ENCODE peak calls at places on chromosomes 4 and X, in five cellular contexts. One of them, this sample, is unnamed.
A peak's percentile ranks its signal among the peaks of the same experiment; 100 is the strongest.

GRCh38 chr4:142656178-142656577 is 189.9 kb downstream of the INPP4B start:
- DNase-seq in nephron progenitor cell: peak; percentile 35
- DNase-seq in GM12865: no peak
- DNase-seq in NCI-H524 treated with DMSO at 0.1 percent for 48 hours: no peak
- DNase-seq in hepatic stellate cell: no peak
- DNase-seq in this sample: no peak

GRCh38 chr4:26199566-26199965 is 121.2 kb upstream of the RBPJ start:
- DNase-seq in nephron progenitor cell: no peak
- DNase-seq in GM12865: no peak
- DNase-seq in NCI-H524 treated with DMSO at 0.1 percent for 48 hours: no peak
- DNase-seq in hepatic stellate cell: no peak
- DNase-seq in this sample: no peak

GRCh38 chr4:182124359-182124758 is 118.8 kb upstream of the TENM3 start:
- DNase-seq in nephron progenitor cell: no peak
- DNase-seq in GM12865: no peak
- DNase-seq in NCI-H524 treated with DMSO at 0.1 percent for 48 hours: no peak
- DNase-seq in hepatic stellate cell: no peak
- DNase-seq in this sample: no peak

GRCh38 chrX:7574325-7574724 is 268.6 kb upstream of the VCX start:
- DNase-seq in nephron progenitor cell: peak; percentile 53
- DNase-seq in GM12865: no peak
- DNase-seq in NCI-H524 treated with DMSO at 0.1 percent for 48 hours: no peak
- DNase-seq in hepatic stellate cell: no peak
- DNase-seq in this sample: no peak

GRCh38 chr4:11765849-11766453 is 337.3 kb upstream of the HS3ST1 start:
- DNase-seq in nephron progenitor cell: peak; percentile 30
- DNase-seq in GM12865: peak; percentile 52
- DNase-seq in NCI-H524 treated with DMSO at 0.1 percent for 48 hours: no peak
- DNase-seq in hepatic stellate cell: no peak
- DNase-seq in this sample: no peak

GRCh38 chrX:40423299-40423698 is 157.5 kb upstream of the ATP6AP2 start:
- DNase-seq in nephron progenitor cell: no peak
- DNase-seq in GM12865: peak; percentile 24
- DNase-seq in NCI-H524 treated with DMSO at 0.1 percent for 48 hours: no peak
- DNase-seq in hepatic stellate cell: no peak
- DNase-seq in this sample: peak; percentile 6

GRCh38 chr4:10403633-10404445 is 53.4 kb downstream of the ZNF518B start:
- DNase-seq in nephron progenitor cell: no peak
- DNase-seq in GM12865: peak; percentile 20
- DNase-seq in NCI-H524 treated with DMSO at 0.1 percent for 48 hours: no peak
- DNase-seq in hepatic stellate cell: peak; percentile 36
- DNase-seq in this sample: peak; percentile 16

GRCh38 chr4:174559894-174560293 is 37.6 kb upstream of the HPGD start:
- DNase-seq in nephron progenitor cell: no peak
- DNase-seq in GM12865: no peak
- DNase-seq in NCI-H524 treated with DMSO at 0.1 percent for 48 hours: no peak
- DNase-seq in hepatic stellate cell: no peak
- DNase-seq in this sample: no peak

GRCh38 chrX:126900937-126901336 is 81.4 kb downstream of the PRR32 start:
- DNase-seq in nephron progenitor cell: no peak
- DNase-seq in GM12865: no peak
- DNase-seq in NCI-H524 treated with DMSO at 0.1 percent for 48 hours: no peak
- DNase-seq in hepatic stellate cell: no peak
- DNase-seq in this sample: no peak

GRCh38 chr4:172962564-172963353 is 205.9 kb upstream of the GALNT7 start:
- DNase-seq in nephron progenitor cell: no peak
- DNase-seq in GM12865: no peak
- DNase-seq in NCI-H524 treated with DMSO at 0.1 percent for 48 hours: no peak
- DNase-seq in hepatic stellate cell: peak; percentile 26
- DNase-seq in this sample: peak; percentile 93

GRCh38 chr4:119218093-119218492 is 5.6 kb downstream of the USP53 start:
- DNase-seq in nephron progenitor cell: no peak
- DNase-seq in GM12865: no peak
- DNase-seq in NCI-H524 treated with DMSO at 0.1 percent for 48 hours: no peak
- DNase-seq in hepatic stellate cell: no peak
- DNase-seq in this sample: no peak

GRCh38 chr4:81648576-81649272 is 177.0 kb upstream of the RASGEF1B start:
- DNase-seq in nephron progenitor cell: no peak
- DNase-seq in GM12865: peak; percentile 49
- DNase-seq in NCI-H524 treated with DMSO at 0.1 percent for 48 hours: no peak
- DNase-seq in hepatic stellate cell: no peak
- DNase-seq in this sample: no peak

GRCh38 chr4:8144359-8144758 is 14.3 kb downstream of the ABLIM2 start:
- DNase-seq in nephron progenitor cell: no peak
- DNase-seq in GM12865: no peak
- DNase-seq in NCI-H524 treated with DMSO at 0.1 percent for 48 hours: no peak
- DNase-seq in hepatic stellate cell: no peak
- DNase-seq in this sample: no peak

GRCh38 chr4:71206763-71207162 is 132.1 kb upstream of the SLC4A4 start:
- DNase-seq in nephron progenitor cell: no peak
- DNase-seq in GM12865: no peak
- DNase-seq in NCI-H524 treated with DMSO at 0.1 percent for 48 hours: no peak
- DNase-seq in hepatic stellate cell: no peak
- DNase-seq in this sample: no peak

GRCh38 chrX:109345866-109346265 is 136.0 kb downstream of the GUCY2F start:
- DNase-seq in nephron progenitor cell: no peak
- DNase-seq in GM12865: no peak
- DNase-seq in NCI-H524 treated with DMSO at 0.1 percent for 48 hours: no peak
- DNase-seq in hepatic stellate cell: no peak
- DNase-seq in this sample: no peak

GRCh38 chrX:68936608-68937007 is 107.8 kb downstream of the EFNB1 start:
- DNase-seq in nephron progenitor cell: no peak
- DNase-seq in GM12865: no peak
- DNase-seq in NCI-H524 treated with DMSO at 0.1 percent for 48 hours: no peak
- DNase-seq in hepatic stellate cell: peak; percentile 77
- DNase-seq in this sample: no peak

GRCh38 chr4:48223633-48224295 is 45.9 kb downstream of the TEC start:
- DNase-seq in nephron progenitor cell: no peak
- DNase-seq in GM12865: no peak
- DNase-seq in NCI-H524 treated with DMSO at 0.1 percent for 48 hours: no peak
- DNase-seq in hepatic stellate cell: no peak
- DNase-seq in this sample: no peak

GRCh38 chrX:118396113-118396512 is 50.2 kb downstream of the WDR44 start:
- DNase-seq in nephron progenitor cell: no peak
- DNase-seq in GM12865: no peak
- DNase-seq in NCI-H524 treated with DMSO at 0.1 percent for 48 hours: no peak
- DNase-seq in hepatic stellate cell: no peak
- DNase-seq in this sample: no peak

GRCh38 chr4:173317003-173317402 is 17.2 kb downstream of the HMGB2 start:
- DNase-seq in nephron progenitor cell: no peak
- DNase-seq in GM12865: no peak
- DNase-seq in NCI-H524 treated with DMSO at 0.1 percent for 48 hours: no peak
- DNase-seq in hepatic stellate cell: no peak
- DNase-seq in this sample: no peak

GRCh38 chr4:85474818-85475630 is at the start of gene ARHGAP24:
- DNase-seq in nephron progenitor cell: peak; percentile 85
- DNase-seq in GM12865: peak; percentile 89
- DNase-seq in NCI-H524 treated with DMSO at 0.1 percent for 48 hours: peak; percentile 77
- DNase-seq in hepatic stellate cell: peak; percentile 46
- DNase-seq in this sample: peak; percentile 81

GRCh38 chr4:174198396-174199179 is 84.9 kb downstream of the FBXO8 start:
- DNase-seq in nephron progenitor cell: no peak
- DNase-seq in GM12865: no peak
- DNase-seq in NCI-H524 treated with DMSO at 0.1 percent for 48 hours: no peak
- DNase-seq in hepatic stellate cell: no peak
- DNase-seq in this sample: no peak

GRCh38 chr4:146522862-146523205 is 1.1 kb upstream of the SLC10A7 start:
- DNase-seq in nephron progenitor cell: no peak
- DNase-seq in GM12865: peak; percentile 39
- DNase-seq in NCI-H524 treated with DMSO at 0.1 percent for 48 hours: no peak
- DNase-seq in hepatic stellate cell: peak; percentile 26
- DNase-seq in this sample: no peak

GRCh38 chr4:88533937-88534750 is 10.6 kb upstream of the PYURF start:
- DNase-seq in nephron progenitor cell: no peak
- DNase-seq in GM12865: no peak
- DNase-seq in NCI-H524 treated with DMSO at 0.1 percent for 48 hours: no peak
- DNase-seq in hepatic stellate cell: peak; percentile 47
- DNase-seq in this sample: no peak

GRCh38 chr4:8284391-8284790 is 14.8 kb downstream of the HTRA3 start:
- DNase-seq in nephron progenitor cell: no peak
- DNase-seq in GM12865: no peak
- DNase-seq in NCI-H524 treated with DMSO at 0.1 percent for 48 hours: no peak
- DNase-seq in hepatic stellate cell: no peak
- DNase-seq in this sample: no peak

This sample was measured in prostate gland.